ENCODE peak calls at places on chromosome 18, in five cellular contexts. D, O, L, U and B are unnamed samples.

GRCh38 chr18:49967914-49968313 is 154.6 kb upstream of the ACAA2 start:
- DNase-seq in U (no peak), D (no peak), O (no peak), L (no peak), B (no peak)

GRCh38 chr18:78784861-78785260 is 194.8 kb upstream of the SALL3 start:
- DNase-seq in U (no peak), D (no peak), L (no peak), O (no peak), B (no peak)

GRCh38 chr18:61435064-61435652 is 101.9 kb downstream of the CDH20 start:
- DNase-seq in O (no peak), D (peak; percentile 33), L (no peak), U (no peak), B (no peak)

GRCh38 chr18:36633961-36634412 is 194.8 kb downstream of the TPGS2 start:
- DNase-seq in U (no peak), O (no peak), L (no peak), D (no peak), B (no peak)

GRCh38 chr18:22552254-22552653 is 134.5 kb upstream of the CTAGE1 start:
- DNase-seq in D (no peak), U (no peak), L (no peak), O (no peak), B (no peak)

GRCh38 chr18:50179465-50179864 is 15.5 kb downstream of the MYO5B start:
- DNase-seq in D (no peak), U (no peak), L (no peak), O (no peak), B (no peak)

GRCh38 chr18:7300971-7301553 is 70.2 kb downstream of the LRRC30 start:
- DNase-seq in D (no peak), U (peak; percentile 17), O (no peak), L (no peak), B (no peak)

GRCh38 chr18:54100466-54100865 is 124.0 kb downstream of the MBD2 start:
- DNase-seq in O (no peak), U (no peak), L (no peak), D (no peak), B (no peak)

GRCh38 chr18:23363865-23364570 is 89.1 kb upstream of the RIOK3 start:
- DNase-seq in U (no peak), D (no peak), L (no peak), O (no peak), B (no peak)

GRCh38 chr18:7082666-7083065 is 34.9 kb downstream of the LAMA1 start:
- DNase-seq in U (no peak), O (no peak), D (no peak), L (no peak), B (no peak)

GRCh38 chr18:64886995-64887394 is 738.1 kb upstream of the LINC00305 start:
- DNase-seq in D (no peak), U (no peak), O (no peak), L (no peak), B (no peak)

GRCh38 chr18:50506362-50506761 is 53.5 kb upstream of the MAPK4 start:
- DNase-seq in O (no peak), U (no peak), D (no peak), L (no peak), B (no peak)

GRCh38 chr18:519019-519879 is 18.7 kb upstream of the COLEC12 start:
- DNase-seq in U (no peak), L (peak; percentile 63), O (no peak), D (peak; percentile 76), B (no peak)

GRCh38 chr18:56038258-56039030 is 450.5 kb upstream of the TCF4 start:
- DNase-seq in O (no peak), D (no peak), U (no peak), L (no peak), B (no peak)

GRCh38 chr18:41906528-41907256 is 48.3 kb upstream of the PIK3C3 start:
- DNase-seq in L (no peak), U (no peak), D (peak; percentile 71), O (no peak), B (no peak)

GRCh38 chr18:78947291-78947690 is 32.3 kb upstream of the SALL3 start:
- DNase-seq in O (no peak), D (no peak), L (no peak), U (no peak), B (no peak)

GRCh38 chr18:57898506-57899124 is 95.5 kb upstream of the ATP8B1 start:
- DNase-seq in L (no peak), U (no peak), O (no peak), D (peak; percentile 79), B (no peak)

GRCh38 chr18:57901819-57902600 is 98.9 kb upstream of the ATP8B1 start:
- DNase-seq in U (no peak), L (no peak), O (no peak), D (peak; percentile 90), B (no peak)

GRCh38 chr18:57906852-57907251 is 103.7 kb upstream of the ATP8B1 start:
- DNase-seq in L (no peak), D (no peak), U (no peak), O (no peak), B (no peak)

GRCh38 chr18:57895182-57895581 is 92.1 kb upstream of the ATP8B1 start:
- DNase-seq in U (no peak), D (no peak), O (no peak), L (no peak), B (no peak)

GRCh38 chr18:57900906-57901305 is 97.8 kb upstream of the ATP8B1 start:
- DNase-seq in D (peak; percentile 61), L (no peak), U (no peak), O (no peak), B (no peak)
- TF ChIP-seq CTCF in D (no peak), L (no peak), U (no peak), O (no peak), B (no peak)

GRCh38 chr18:62637403-62637802 is 77.9 kb upstream of the PHLPP1 start:
- DNase-seq in L (no peak), D (no peak), U (no peak), O (no peak), B (no peak)
- TF ChIP-seq CTCF in L (no peak), D (no peak), U (no peak), O (no peak), B (no peak)

GRCh38 chr18:47601608-47602272 is 328.7 kb downstream of the SMAD2 start:
- DNase-seq in L (no peak), U (no peak), O (no peak), D (no peak), B (no peak)
- TF ChIP-seq CTCF in L (no peak), U (no peak), O (no peak), D (no peak), B (no peak)

GRCh38 chr18:59547691-59548182 is 149.5 kb downstream of the CCBE1 start:
- DNase-seq in O (no peak), U (no peak), D (peak; percentile 82), L (no peak), B (no peak)
- TF ChIP-seq CTCF in O (no peak), U (peak; percentile 40), D (no peak), L (no peak), B (peak; percentile 27)

DNA sequence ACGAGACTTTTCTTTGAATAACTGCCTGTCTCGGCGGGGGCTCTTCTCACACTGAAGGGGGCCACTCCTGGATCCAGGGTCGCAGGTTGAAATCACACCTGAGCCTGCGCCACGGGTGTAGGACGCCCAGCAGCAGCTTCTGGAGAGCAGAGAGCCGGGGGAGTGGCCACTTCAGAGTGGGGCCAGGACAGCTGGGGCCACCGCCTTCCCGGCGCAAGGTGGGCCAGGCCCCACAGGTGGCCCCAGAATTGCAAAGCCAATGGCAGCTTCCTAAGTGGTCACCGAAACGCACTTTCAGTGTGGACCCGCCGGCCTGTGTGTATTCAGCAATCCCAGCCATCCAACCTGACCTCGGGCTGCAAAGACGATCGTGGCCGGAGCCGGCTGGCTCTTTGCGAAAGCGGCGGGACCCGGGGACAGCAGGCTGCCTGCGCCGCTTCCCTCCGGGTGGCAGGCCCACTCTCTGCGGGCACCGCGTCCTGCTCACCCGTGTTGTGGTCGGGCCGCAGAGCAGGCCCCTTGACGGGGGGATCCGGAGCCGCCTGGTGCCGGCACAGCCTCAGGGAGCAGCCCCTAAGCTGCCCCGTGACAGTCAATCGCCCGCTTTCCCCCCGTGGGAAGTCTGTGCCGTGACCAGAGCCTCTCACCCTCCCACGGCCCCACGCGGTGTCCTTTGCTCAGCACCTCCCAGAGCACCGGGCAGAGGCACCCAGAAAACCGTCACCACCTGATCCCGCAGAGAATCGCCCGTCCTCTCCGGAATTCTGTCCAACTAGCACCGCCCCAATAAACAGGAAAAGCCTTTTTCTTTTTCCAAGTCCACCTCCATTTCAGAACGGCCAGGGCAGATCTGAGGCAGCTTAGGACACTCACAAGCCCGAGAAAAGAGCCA is 144.7 kb downstream of the ZNF516 start:
- DNase-seq in D (no peak), U (peak; percentile 82), L (no peak), O (no peak), B (no peak)
- TF ChIP-seq CTCF in D (no peak), U (no peak), L (no peak), O (no peak), B (no peak)

DNA sequence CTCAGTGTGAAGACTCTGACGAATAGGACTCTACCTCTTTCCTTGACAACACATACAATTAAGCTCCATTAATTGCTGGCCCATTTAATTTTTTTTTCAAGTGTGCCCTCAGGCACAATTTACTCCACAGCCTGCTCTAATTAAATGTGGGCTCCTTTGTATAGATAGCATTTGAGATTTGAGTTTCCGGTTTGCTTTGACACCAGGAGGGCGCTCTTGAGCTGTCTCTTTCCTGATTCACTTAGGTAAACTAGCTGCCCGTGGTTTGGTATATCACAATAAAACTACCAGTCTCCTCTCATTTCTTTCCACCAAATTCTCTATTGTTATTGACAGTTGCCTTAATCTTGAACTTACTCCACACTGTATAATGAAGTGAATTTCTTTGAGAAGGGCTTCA is 666.0 kb downstream of the DSC3 start:
- DNase-seq in L (no peak), O (no peak), U (no peak), D (no peak), B (no peak)
- TF ChIP-seq CTCF in L (no peak), O (no peak), U (peak; percentile 17), D (no peak), B (peak; percentile 17)

GRCh38 chr18:46555724-46556123 is 101.3 kb downstream of the LOXHD1 start:
- DNase-seq in U (no peak), L (no peak), D (no peak), O (no peak), B (no peak)
- TF ChIP-seq CTCF in U (peak; percentile 15), L (no peak), D (peak; percentile 9), O (no peak), B (peak; percentile 69)

GRCh38 chr18:48963555-48964480 is 13.1 kb upstream of the SMAD7 start:
- DNase-seq in U (no peak), D (no peak), O (no peak), L (no peak), B (no peak)

GRCh38 chr18:48959921-48960920 is 9.5 kb upstream of the SMAD7 start:
- DNase-seq in D (peak; percentile 58), O (no peak), L (no peak), U (no peak), B (no peak)

GRCh38 chr18:48962252-48962856 is 11.6 kb upstream of the SMAD7 start:
- DNase-seq in U (no peak), O (no peak), L (no peak), D (no peak), B (no peak)

GRCh38 chr18:48961547-48961946 is 10.8 kb upstream of the SMAD7 start:
- DNase-seq in L (no peak), U (no peak), D (no peak), O (no peak), B (no peak)

GRCh38 chr18:48962857-48963554 is 12.2 kb upstream of the SMAD7 start:
- DNase-seq in D (no peak), L (no peak), O (no peak), U (no peak), B (no peak)
- TF ChIP-seq CTCF in D (no peak), L (no peak), O (no peak), U (no peak), B (no peak)